ENCODE peak calls at places on chromosomes 7 and 10, in four cellular contexts. Z is K562, R is HepG2, U is GM12878. D is an unnamed sample.

GRCh38 chr10:82396886-82397285 is 521.9 kb downstream of the NRG3 start:
- DNase-seq in Z (no peak), U (no peak), R (no peak), D (no peak)

GRCh38 chr7:112160771-112161150 is 45.4 kb downstream of the DOCK4 start:
- DNase-seq in Z (no peak), U (no peak), R (peak; percentile 80), D (no peak)

GRCh38 chr10:88489107-88489506 is 94.0 kb downstream of the RNLS start:
- DNase-seq in Z (no peak), U (no peak), R (no peak), D (no peak)

GRCh38 chr7:80763289-80763688 is 124.8 kb downstream of the CD36 start:
- DNase-seq in Z (no peak), R (no peak), U (no peak), D (no peak)

GRCh38 chr7:151408839-151409554 is 841 bp downstream of the WDR86 start:
- DNase-seq in U (peak; percentile 23), Z (no peak), R (peak; percentile 66), D (peak; percentile 39)

GRCh38 chr10:112785089-112785488 is 165.0 kb upstream of the TCF7L2 start:
- DNase-seq in R (no peak), Z (no peak), U (no peak), D (no peak)

GRCh38 chr7:30888783-30889182 is 22.9 kb upstream of the AQP1 start:
- DNase-seq in U (no peak), Z (no peak), R (no peak), D (no peak)

GRCh38 chr7:150787321-150788281 is 12.6 kb downstream of the TMEM176B start:
- DNase-seq in U (peak; percentile 30), Z (no peak), R (no peak), D (no peak)

GRCh38 chr7:41698726-41699125 is 4.2 kb downstream of the INHBA start:
- DNase-seq in R (no peak), Z (no peak), U (no peak), D (no peak)

GRCh38 chr7:22868509-22868908 is 45.9 kb upstream of the TOMM7 start:
- DNase-seq in R (no peak), U (no peak), Z (no peak), D (no peak)

GRCh38 chr10:124152139-124152780 is 58.9 kb upstream of the CHST15 start:
- DNase-seq in R (peak; percentile 38), Z (no peak), U (no peak), D (no peak)

GRCh38 chr10:42859256-42859655 is 76.7 kb downstream of the BMS1 start:
- DNase-seq in U (no peak), R (no peak), Z (no peak), D (no peak)

GRCh38 chr7:151113344-151114150 is 27.3 kb downstream of the AGAP3 start:
- DNase-seq in U (no peak), Z (peak; percentile 80), R (no peak), D (peak; percentile 42)

GRCh38 chr7:123154231-123154860 is 45.4 kb downstream of the SLC13A1 start:
- DNase-seq in R (peak; percentile 74), U (peak; percentile 43), Z (peak; percentile 63), D (peak; percentile 77)

GRCh38 chr10:90051474-90051873 is 350.1 kb downstream of the KIF20B start:
- DNase-seq in U (peak; percentile 49), R (no peak), Z (no peak), D (no peak)

GRCh38 chr10:17923728-17924127 is 28.0 kb upstream of the SLC39A12 start:
- DNase-seq in Z (no peak), U (no peak), R (no peak), D (no peak)

GRCh38 chr10:58943234-58943633 is 233.2 kb upstream of the PHYHIPL start:
- DNase-seq in R (no peak), Z (no peak), U (no peak), D (no peak)

GRCh38 chr7:139118234-139118802 is 8.8 kb upstream of the ZC3HAV1 start:
- DNase-seq in Z (peak; percentile 79), R (peak; percentile 47), U (peak; percentile 80), D (no peak)

GRCh38 chr7:36191292-36191920 is 38.4 kb downstream of the EEPD1 start:
- DNase-seq in Z (no peak), R (no peak), U (no peak), D (no peak)

GRCh38 chr10:79221110-79222051 is 125.9 kb upstream of the PPIF start:
- DNase-seq in R (no peak), Z (peak; percentile 53), U (no peak), D (peak; percentile 40)

GRCh38 chr10:92598321-92598720 is 5.4 kb downstream of the KIF11 start:
- DNase-seq in R (no peak), U (no peak), Z (no peak), D (no peak)

DNA sequence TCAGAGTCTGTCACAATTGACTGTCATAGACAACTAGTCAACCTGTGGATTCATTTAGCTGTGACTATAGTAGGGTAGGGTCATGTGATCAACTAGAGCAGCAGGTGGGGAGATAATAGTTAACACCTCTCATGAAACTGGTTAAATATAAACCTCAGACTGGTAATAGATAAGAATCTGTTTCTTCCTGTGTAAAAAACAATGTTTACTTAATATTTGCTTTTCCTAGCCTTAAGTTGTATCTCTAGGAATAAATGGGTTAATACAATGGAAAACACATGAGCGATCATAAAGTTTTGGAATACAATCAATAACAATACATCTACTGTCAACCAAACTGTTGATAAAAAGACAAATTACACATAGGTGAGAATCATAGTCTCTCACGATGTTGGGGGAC is 43.4 kb upstream of the ITGB8 start:
- DNase-seq in R (no peak), U (no peak), Z (no peak), D (no peak)
- TF ChIP-seq TCF7 in R (no peak), U (no peak), Z (no peak), D (no peak)

GRCh38 chr10:116809528-116810500 is 39.5 kb upstream of the ENO4 start:
- DNase-seq in R (peak; percentile 12), Z (peak; percentile 53), U (no peak), D (peak; percentile 75)
- TF ChIP-seq TCF7 in R (no peak), Z (no peak), U (no peak), D (no peak)

GRCh38 chr10:62733654-62734293 is 70.7 kb upstream of the ADO start:
- DNase-seq in Z (no peak), R (no peak), U (no peak), D (no peak)
- TF ChIP-seq TCF7 in Z (no peak), R (no peak), U (no peak), D (no peak)

GRCh38 chr7:40470817-40471216 is 336.0 kb downstream of the SUGCT start:
- DNase-seq in Z (no peak), R (no peak), U (no peak), D (no peak)

GRCh38 chr7:40474790-40475680 is 340.2 kb downstream of the SUGCT start:
- DNase-seq in U (peak; percentile 31), Z (no peak), R (no peak), D (no peak)

GRCh38 chr7:40471891-40472290 is 337.1 kb downstream of the SUGCT start:
- DNase-seq in U (no peak), R (no peak), Z (no peak), D (no peak)

GRCh38 chr7:40470111-40470736 is 335.4 kb downstream of the SUGCT start:
- DNase-seq in Z (no peak), R (peak; percentile 91), U (no peak), D (no peak)

GRCh38 chr7:40469481-40469880 is 334.7 kb downstream of the SUGCT start:
- DNase-seq in U (no peak), Z (no peak), R (no peak), D (no peak)
- TF ChIP-seq TCF7 in U (no peak), Z (no peak), R (no peak), D (no peak)

GRCh38 chr7:48526375-48526732 is 355.1 kb downstream of the ABCA13 start:
- DNase-seq in Z (no peak), R (no peak), U (no peak), D (no peak)
- TF ChIP-seq TCF7 in Z (no peak), R (no peak), U (no peak), D (no peak)

DNA sequence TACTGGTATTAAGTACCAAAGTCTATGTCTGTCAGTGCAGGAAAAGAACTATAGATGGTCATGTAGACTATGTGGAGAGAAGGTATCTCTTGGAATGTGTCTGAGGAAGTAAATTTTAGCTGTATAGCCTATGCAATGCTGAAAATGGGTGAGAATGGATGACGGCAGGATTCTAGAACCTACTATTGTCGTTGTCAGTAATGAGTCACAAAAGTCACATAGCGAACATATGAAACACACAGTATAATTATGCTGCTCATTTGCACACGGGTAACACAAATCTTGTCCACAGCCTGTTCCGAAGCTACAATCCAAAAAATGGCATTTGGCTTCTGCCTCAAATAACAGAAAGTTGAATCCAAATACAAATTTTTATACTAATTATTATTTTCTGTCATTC is 33.6 kb upstream of the KMT2E start:
- DNase-seq in R (no peak), U (no peak), Z (no peak), D (no peak)
- TF ChIP-seq TCF7 in R (no peak), U (no peak), Z (no peak), D (no peak)

DNA sequence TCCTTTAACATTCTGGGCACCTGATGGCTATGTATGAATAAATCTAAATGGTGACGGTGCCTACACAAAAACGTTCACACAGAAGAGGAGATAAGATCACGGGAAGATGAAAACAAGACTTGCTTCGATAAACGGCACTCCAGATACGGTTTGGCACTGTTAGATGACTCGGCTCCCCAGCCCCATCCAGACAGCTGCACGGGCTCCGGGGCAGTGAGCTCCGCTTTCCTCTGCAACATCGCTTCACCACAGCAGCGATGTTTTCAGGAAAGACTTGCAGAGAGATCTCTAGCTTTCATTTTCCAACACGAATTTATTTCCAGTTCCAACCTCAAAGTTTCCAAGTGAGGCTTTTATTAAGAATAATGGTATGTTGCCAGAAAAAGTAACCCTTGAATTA is 132.1 kb downstream of the KLF6 start:
- DNase-seq in R (no peak), Z (no peak), U (no peak), D (no peak)
- TF ChIP-seq TCF7 in R (no peak), Z (no peak), U (no peak), D (no peak)

DNA sequence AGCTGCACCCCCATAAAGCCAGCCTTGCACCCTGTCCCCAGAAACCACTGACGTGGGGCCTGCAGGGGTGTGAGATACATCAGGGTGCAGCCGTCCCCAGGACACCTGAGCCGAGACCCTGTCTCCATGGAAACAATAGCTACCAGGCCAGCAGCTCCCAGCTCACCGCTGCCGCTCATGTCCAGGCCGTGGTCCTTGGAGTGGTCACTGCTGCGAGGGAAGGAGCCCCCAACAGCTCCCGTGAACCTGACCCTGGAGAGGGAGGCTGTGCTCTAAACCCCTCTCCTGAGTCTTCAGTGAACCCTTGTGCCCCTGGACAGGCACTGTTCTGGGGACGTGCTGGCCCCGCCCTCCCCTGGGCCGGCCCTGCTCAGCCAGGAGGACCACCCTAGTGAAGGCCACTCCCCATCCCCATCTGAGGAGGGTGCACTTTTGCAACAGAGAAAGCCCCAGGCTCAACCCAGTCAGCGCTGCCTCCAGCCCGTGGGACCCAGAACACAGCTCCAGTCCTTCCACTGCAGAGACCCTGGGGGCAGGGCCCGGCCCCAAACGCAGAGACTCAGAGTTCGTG is 19.6 kb upstream of the INPP5A start:
- DNase-seq in Z (peak; percentile 27), R (peak; percentile 60), U (no peak), D (peak; percentile 43)
- TF ChIP-seq TCF7 in Z (no peak), R (no peak), U (no peak), D (no peak)